ENCODE peak calls at places on chromosomes 16 and 17, in five cellular contexts. Z is A549, S is HepG2, J is K562, E is H1. R is an unnamed sample.

GRCh38 chr16:35311475-35311874 is 1852.1 kb downstream of the TP53TG3F start:
- DNase-seq in S (no peak), E (no peak), J (no peak), Z (no peak), R (no peak)

GRCh38 chr16:84732674-84733352 is 33.0 kb downstream of the USP10 start:
- DNase-seq in Z (no peak), E (no peak), S (no peak), J (peak), R (no peak)

GRCh38 chr17:74960739-74961342 is 11.7 kb downstream of the HID1 start:
- DNase-seq in S (peak), J (peak), E (peak), Z (peak), R (peak)

GRCh38 chr17:2379489-2380224 is 21.2 kb downstream of the MNT start:
- DNase-seq in E (no peak), Z (no peak), S (no peak), J (no peak), R (no peak)

GRCh38 chr17:50102164-50102991 is 7.2 kb downstream of the PDK2 start:
- DNase-seq in J (no peak), S (peak), E (no peak), Z (no peak), R (no peak)

GRCh38 chr17:45115871-45116270 is 16.4 kb downstream of the PLCD3 start:
- DNase-seq in J (no peak), E (no peak), Z (no peak), S (no peak), R (peak)

GRCh38 chr17:82031885-82032627 is 578 bp downstream of the RAC3 start:
- DNase-seq in J (peak), Z (no peak), E (no peak), S (no peak), R (no peak)

GRCh38 chr16:50769-51591 is 2.4 kb downstream of the POLR3K start:
- DNase-seq in J (no peak), E (no peak), Z (no peak), S (no peak), R (no peak)

GRCh38 chr17:67386965-67387551 is 10.0 kb downstream of the PITPNC1 start:
- DNase-seq in J (peak), E (no peak), Z (peak), S (peak), R (peak)

GRCh38 chr17:44007346-44008204 is 3.2 kb downstream of the NAGS start:
- DNase-seq in Z (no peak), S (no peak), J (no peak), E (no peak), R (no peak)

GRCh38 chr17:79970576-79971068 is 65.0 kb downstream of the TBC1D16 start:
- DNase-seq in Z (no peak), S (peak), J (peak), E (no peak), R (peak)

GRCh38 chr17:15462962-15463361 is 4.5 kb downstream of the CDRT4 start:
- DNase-seq in J (no peak), Z (no peak), S (no peak), E (no peak), R (peak)

GRCh38 chr17:41957058-41957868 is 9.3 kb upstream of the CNP start:
- DNase-seq in S (peak), E (no peak), Z (no peak), J (no peak), R (peak)

GRCh38 chr16:62665269-62665668 is 629.0 kb upstream of the CDH8 start:
- DNase-seq in J (no peak), S (no peak), Z (no peak), E (peak), R (no peak)

GRCh38 chr16:14285542-14286380 is 214.6 kb downstream of the MRTFB start:
- DNase-seq in S (peak), Z (peak), J (peak), E (peak), R (peak)

GRCh38 chr16:83187404-83187803 is 560.6 kb downstream of the CDH13 start:
- DNase-seq in S (no peak), J (no peak), Z (no peak), E (no peak), R (peak)

GRCh38 chr16:626174-626765 is 4.5 kb upstream of the WFIKKN1 start:
- DNase-seq in E (no peak), Z (no peak), J (no peak), S (no peak), R (no peak)

GRCh38 chr17:82862758-82863645 is 23.2 kb upstream of the ZNF750 start:
- DNase-seq in Z (no peak), J (peak), E (no peak), S (no peak), R (no peak)

GRCh38 chr17:32487460-32488176 is 825 bp downstream of the CDK5R1 start:
- DNase-seq in Z (no peak), E (no peak), J (peak), S (no peak), R (no peak)
- TF ChIP-seq MAFK in Z (no peak), E (no peak), J (no peak), S (no peak), R (no peak)

GRCh38 chr16:50709061-50709695 is 15.8 kb downstream of the NOD2 start:
- DNase-seq in Z (no peak), S (no peak), J (no peak), E (no peak), R (no peak)
- TF ChIP-seq MAFK in Z (no peak), S (no peak), J (no peak), E (no peak), R (no peak)

DNA sequence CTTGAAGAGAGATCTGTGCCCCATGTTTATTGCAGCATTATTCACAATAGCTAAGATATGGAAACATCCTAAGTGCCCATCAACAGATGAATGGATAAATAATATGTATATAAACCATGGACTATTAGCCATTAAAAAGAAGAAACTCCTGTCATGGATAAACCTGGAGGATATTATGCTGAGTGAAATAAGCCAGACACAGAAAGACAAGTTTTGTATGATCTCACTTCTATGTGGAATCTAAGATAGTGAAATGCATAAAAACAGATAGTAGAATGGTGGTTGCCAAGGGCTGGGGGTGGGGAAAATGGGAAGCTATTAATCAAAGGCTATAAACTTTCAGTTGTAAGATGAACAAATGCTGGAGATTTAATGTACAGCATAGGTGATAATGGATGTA is 19.9 kb upstream of the HEATR6 start:
- DNase-seq in S (no peak), Z (no peak), E (no peak), J (no peak), R (no peak)
- TF ChIP-seq MAFK in S (no peak), Z (no peak), E (no peak), J (no peak), R (no peak)

DNA sequence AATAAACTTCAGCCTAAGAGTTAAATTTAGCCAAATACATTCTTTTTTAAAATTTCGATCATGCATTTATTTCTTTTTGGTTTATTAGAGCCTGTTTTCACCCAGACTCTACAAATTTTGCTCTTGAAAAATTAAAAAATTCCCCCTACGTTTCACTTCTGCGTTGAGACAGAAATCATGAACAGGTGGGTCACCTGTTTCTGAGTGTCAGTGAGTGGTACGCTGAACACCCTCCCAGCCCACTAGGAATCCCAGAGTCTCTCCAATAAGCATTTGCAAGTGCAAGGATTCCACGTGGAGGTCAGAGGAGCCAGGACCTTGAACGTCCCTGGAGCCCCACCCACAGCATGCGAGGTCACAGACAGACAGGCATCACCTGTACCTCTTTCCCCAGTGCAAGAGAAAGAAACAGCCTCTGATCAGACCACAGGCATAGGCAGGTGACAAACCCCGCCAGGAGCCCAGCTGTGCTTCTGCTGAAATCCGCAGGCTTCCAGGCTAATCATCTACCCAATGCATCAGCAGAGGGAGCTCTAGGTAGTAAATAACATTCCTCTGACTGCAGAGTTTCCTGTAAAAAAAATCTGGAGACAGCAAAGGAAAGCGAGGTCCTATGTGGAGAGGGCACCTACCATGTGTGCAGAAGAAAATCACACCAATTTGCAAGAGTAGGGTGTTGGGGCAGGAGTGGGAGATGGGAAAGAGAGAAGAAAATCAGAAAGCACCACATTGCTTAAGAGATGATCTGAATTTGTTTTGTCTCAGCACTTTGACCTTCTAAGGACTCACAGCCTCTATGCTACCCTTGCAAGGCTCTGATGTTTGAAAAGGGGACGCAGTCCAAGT is 5.9 kb upstream of the XYLT1 start:
- DNase-seq in Z (peak), S (peak), E (peak), J (peak), R (peak)
- TF ChIP-seq MAFK in Z (no peak), S (no peak), E (no peak), J (no peak), R (no peak)

GRCh38 chr17:60160829-60161501 is 11.2 kb downstream of the CA4 start:
- DNase-seq in Z (no peak), S (no peak), J (no peak), E (no peak), R (no peak)
- TF ChIP-seq MAFK in Z (no peak), S (no peak), J (no peak), E (no peak), R (no peak)

DNA sequence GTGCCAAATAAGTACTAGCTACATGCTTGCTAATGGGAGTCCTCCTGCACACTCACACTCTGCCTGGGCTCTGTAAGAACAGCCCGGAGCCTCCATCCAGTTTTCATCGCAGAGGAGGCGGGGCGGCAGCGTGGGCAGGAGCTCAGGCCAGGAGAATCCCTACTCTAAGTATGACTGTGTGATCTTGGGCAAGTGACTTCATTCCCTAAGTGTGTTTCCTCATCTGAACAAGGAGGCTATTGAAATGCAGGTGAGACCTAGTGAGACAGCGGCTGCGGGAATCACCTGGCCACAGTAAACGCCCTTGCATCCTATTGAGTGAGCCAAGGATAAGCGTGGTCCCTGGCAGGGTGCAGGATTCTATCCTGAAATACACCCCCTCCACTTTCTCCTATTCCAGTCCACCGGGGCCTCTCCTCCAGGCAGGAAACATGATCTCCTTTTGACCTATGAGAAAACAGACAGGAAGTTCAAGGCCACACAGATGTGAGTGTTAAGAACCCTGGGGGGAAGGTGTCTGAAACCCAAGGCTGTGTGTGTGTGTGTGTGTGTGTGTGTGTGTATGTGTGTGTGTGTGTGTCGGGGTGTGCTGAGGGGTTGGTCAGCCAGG is 5.2 kb upstream of the RAI1 start:
- DNase-seq in S (no peak), Z (no peak), E (no peak), J (no peak), R (peak)
- TF ChIP-seq MAFK in S (no peak), Z (no peak), E (no peak), J (no peak), R (no peak)

GRCh38 chr16:47732806-47733150 is 271.6 kb downstream of the PHKB start:
- DNase-seq in J (no peak), S (no peak), E (no peak), Z (peak), R (peak)
- TF ChIP-seq MAFK in J (no peak), S (no peak), E (no peak), Z (no peak), R (no peak)

DNA sequence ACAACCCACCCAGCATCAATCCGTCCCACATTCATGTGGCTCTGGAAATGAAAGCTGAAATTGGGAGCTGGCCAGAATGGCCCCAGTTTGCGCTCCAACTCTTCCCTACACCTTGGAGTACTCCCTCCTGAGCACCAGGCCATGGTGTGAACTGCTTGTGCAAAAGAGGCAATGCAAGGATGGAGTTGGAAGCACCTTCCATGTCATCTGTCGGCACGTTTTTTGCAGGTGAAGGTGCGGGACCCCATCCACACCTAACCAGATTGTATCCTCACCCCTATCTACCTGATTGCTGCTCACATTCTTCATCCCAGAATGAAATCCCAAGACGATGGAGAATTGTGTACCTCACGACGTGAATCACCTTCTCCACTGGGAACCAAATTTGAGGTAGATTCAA is 136.6 kb upstream of the WSB1 start:
- DNase-seq in E (no peak), Z (no peak), S (no peak), J (no peak), R (no peak)
- TF ChIP-seq MAFK in E (no peak), Z (no peak), S (no peak), J (no peak), R (no peak)

GRCh38 chr17:73257516-73257915 is 4.2 kb downstream of the CPSF4L start:
- DNase-seq in J (no peak), S (no peak), E (no peak), Z (no peak), R (no peak)
- TF ChIP-seq MAFK in J (no peak), S (no peak), E (no peak), Z (no peak), R (no peak)

DNA sequence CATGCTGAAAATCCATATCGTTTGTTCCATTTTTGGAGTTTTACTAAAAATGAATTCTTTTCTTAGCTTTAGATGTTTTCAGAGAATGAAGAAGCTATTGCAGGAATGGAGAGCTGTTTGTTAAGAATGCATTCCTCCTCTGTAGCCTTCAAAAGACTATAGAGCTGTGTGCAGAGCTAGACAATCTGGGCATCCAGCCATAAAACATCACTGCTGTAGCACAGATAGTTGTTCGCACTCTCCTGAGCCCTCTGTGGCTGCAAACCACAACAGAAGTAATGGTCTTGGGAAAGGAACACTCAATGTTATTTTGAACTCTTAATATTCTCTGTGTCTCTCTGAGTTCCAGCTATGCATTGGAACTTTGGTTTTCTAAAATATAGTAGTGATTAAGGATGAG is 4.9 kb downstream of the TNRC6C start:
- DNase-seq in J (peak), S (peak), E (no peak), Z (no peak), R (peak)
- TF ChIP-seq MAFK in J (no peak), S (no peak), E (no peak), Z (no peak), R (no peak)

R was measured in IMR-90.